ENCODE peak calls at places on chromosomes 12 and 14, in eight cellular contexts. P is pancreas; Y is NT2/D1; H is effector memory CD4-positive, alpha-beta T cell; R is breast epithelium; O is tibial artery; W is GM23338; N is PC-3. C is an unnamed sample.

GRCh38 chr14:50340045-50340444 is 27.9 kb downstream of the DMAC2L start:
- DNase-seq in N (no peak), H (no peak), R (no peak), W (no peak), Y (no peak), O (no peak), P (no peak), C (no peak)

GRCh38 chr14:92581966-92582566 is 68.5 kb downstream of the RIN3 start:
- DNase-seq in R (no peak), Y (no peak), N (no peak), P (no peak), H (no peak), W (no peak), O (no peak), C (no peak)

GRCh38 chr12:76460807-76461206 is 98.8 kb downstream of the OSBPL8 start:
- DNase-seq in O (no peak), H (no peak), R (no peak), Y (no peak), W (no peak), N (no peak), P (no peak), C (no peak)

GRCh38 chr12:32939801-32940200 is 43.2 kb upstream of the PKP2 start:
- DNase-seq in R (no peak), Y (no peak), O (no peak), N (no peak), H (no peak), W (no peak), P (no peak), C (no peak)

GRCh38 chr12:127393896-127394295 is 873.1 kb upstream of the TMEM132C start:
- DNase-seq in Y (no peak), H (no peak), R (no peak), W (no peak), P (no peak), N (peak; percentile 96), O (no peak), C (no peak)

GRCh38 chr14:62734831-62735230 is 310.4 kb downstream of the KCNH5 start:
- DNase-seq in W (no peak), R (no peak), N (no peak), P (no peak), H (no peak), O (no peak), Y (no peak), C (no peak)

GRCh38 chr14:102451064-102451352 is 58.6 kb downstream of the ANKRD9 start:
- DNase-seq in W (no peak), Y (no peak), H (no peak), N (no peak), O (no peak), R (no peak), P (no peak), C (no peak)

GRCh38 chr14:46058964-46059580 is 592.5 kb downstream of the RPL10L start:
- DNase-seq in P (no peak), O (no peak), R (no peak), N (no peak), H (no peak), W (no peak), Y (no peak), C (no peak)

GRCh38 chr12:108622425-108622824 is 11.3 kb downstream of the SELPLG start:
- DNase-seq in Y (no peak), H (no peak), R (no peak), P (no peak), N (no peak), W (peak; percentile 79), O (no peak), C (no peak)

GRCh38 chr12:102910792-102911191 is 6.3 kb downstream of the PAH start:
- DNase-seq in R (no peak), O (no peak), H (no peak), N (no peak), W (no peak), Y (no peak), P (no peak), C (no peak)

GRCh38 chr14:94157195-94157594 is 16.9 kb upstream of the PPP4R4 start:
- DNase-seq in O (no peak), R (no peak), P (no peak), W (no peak), Y (no peak), N (no peak), H (no peak), C (no peak)

GRCh38 chr14:51716610-51717009 is 64.9 kb downstream of the FRMD6 start:
- DNase-seq in O (no peak), R (no peak), P (no peak), Y (no peak), W (no peak), N (peak; percentile 71), H (no peak), C (no peak)

GRCh38 chr14:106790189-106791036 is 1264.0 kb downstream of the TMEM121 start:
- DNase-seq in N (peak; percentile 36), H (peak; percentile 53), P (peak; percentile 85), O (no peak), R (peak; percentile 22), Y (peak; percentile 13), W (peak; percentile 24), C (peak; percentile 64)

GRCh38 chr14:71468701-71469100 is 463.5 kb upstream of the RGS6 start:
- DNase-seq in N (no peak), H (no peak), R (no peak), W (no peak), Y (no peak), P (no peak), O (no peak), C (no peak)

GRCh38 chr12:2539938-2540337 is 254.8 kb upstream of the FKBP4 start:
- DNase-seq in P (no peak), O (no peak), Y (no peak), H (no peak), N (no peak), W (no peak), R (no peak), C (no peak)

DNA sequence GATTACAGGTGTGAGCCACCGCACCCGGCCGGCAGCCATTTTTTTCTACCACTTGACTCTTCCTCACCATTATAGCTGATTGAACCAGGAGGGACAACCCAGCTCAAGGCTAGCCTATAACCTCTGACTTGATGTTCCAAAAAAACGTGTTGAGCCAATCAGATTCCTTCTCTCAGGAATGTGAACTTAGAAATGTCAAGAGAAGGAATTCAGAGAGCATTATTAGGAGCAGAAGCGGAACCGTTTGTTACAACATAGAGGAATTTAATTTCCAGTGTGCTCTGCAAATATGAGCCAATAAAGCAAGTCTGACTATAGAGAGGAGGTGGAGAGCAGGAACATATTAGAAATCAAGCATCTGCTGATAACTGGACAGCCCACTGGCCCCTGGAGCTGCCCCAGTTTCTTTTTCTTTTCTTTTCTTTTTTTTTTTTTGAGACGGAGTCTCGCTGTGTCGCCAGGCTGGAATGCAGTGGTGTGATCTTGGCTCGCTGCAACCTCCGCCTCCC is 15.3 kb upstream of the PELI2 start:
- DNase-seq in Y (no peak), O (no peak), N (no peak), H (no peak), R (no peak), P (no peak), W (no peak), C (no peak)
- H3K4me1 ChIP-seq in Y (no peaks in the 10 kb centered on the region), O (no peaks in the 10 kb centered on the region), N (no peaks in the 10 kb centered on the region), H (no peaks in the 10 kb centered on the region), R (no peaks in the 10 kb centered on the region), P (peaks cover 4% of the 10 kb centered on the region), W (no peaks in the 10 kb centered on the region), C (peaks cover 7% of the 10 kb centered on the region)

GRCh38 chr14:91398707-91399106 is 18.9 kb downstream of the CCDC88C start:
- DNase-seq in P (no peak), Y (no peak), H (no peak), R (no peak), N (no peak), W (no peak), O (no peak), C (no peak)

GRCh38 chr14:91401751-91402150 is 15.9 kb downstream of the CCDC88C start:
- DNase-seq in H (no peak), N (no peak), R (no peak), W (no peak), P (no peak), Y (no peak), O (no peak), C (no peak)

GRCh38 chr14:91399868-91400640 is 17.6 kb downstream of the CCDC88C start:
- DNase-seq in Y (no peak), P (no peak), R (no peak), N (no peak), H (no peak), O (no peak), W (peak; percentile 60), C (peak; percentile 49)

GRCh38 chr14:91402278-91403068 is 15.1 kb downstream of the CCDC88C start:
- DNase-seq in N (no peak), Y (no peak), O (no peak), H (no peak), R (no peak), P (peak; percentile 58), W (no peak), C (no peak)

DNA sequence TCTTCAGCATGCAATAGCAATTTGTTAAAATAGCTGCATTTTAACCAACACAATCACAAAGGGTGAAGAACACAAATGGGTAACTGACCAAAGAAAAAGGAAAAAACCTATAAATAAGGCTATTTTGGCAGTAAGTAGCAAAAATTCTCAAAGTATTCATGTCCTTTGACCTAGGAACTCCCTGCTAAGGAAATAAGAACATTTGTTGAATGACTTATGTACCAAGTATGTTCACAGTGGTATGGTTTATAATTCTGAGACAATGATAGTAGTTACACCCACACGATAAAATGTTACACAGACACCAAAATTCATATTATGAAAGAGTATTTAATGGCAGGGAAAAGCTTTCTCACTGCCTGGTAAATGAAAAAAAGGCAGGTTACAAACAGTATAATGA is 16.9 kb downstream of the CCDC88C start:
- DNase-seq in P (no peak), H (no peak), R (no peak), O (no peak), N (peak; percentile 32), W (no peak), Y (no peak), C (no peak)
- H3K4me3 ChIP-seq in P (no peak overlapping the region), H (peak overlapping the region; percentile 76), R (no peak overlapping the region), O (no peak overlapping the region), N (no peak overlapping the region), W (no peak overlapping the region), Y (no peak overlapping the region), C (no peak overlapping the region)

DNA sequence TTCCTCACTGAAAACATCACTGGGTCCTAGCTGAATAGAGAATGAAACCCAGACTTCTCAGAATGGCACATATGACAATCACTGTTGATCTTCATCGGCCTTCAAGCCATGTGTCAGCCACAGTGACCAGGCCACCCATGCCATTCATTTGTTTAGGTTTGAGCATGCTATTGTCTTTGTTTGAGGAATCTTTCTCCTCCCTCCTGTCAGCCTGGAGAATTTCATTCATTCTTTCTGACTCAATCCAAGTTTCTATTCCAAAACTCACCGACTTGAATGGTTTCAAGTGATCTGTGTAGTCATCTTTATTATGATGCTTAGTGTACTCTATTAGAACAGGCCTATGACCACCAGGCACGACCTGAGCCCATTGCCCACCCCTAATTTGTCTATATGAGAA is 106.3 kb downstream of the ETNK1 start:
- DNase-seq in R (no peak), H (no peak), O (no peak), N (no peak), Y (no peak), P (no peak), W (no peak), C (no peak)
- H3K4me1 ChIP-seq in R (no peaks in the 10 kb centered on the region), H (no peaks in the 10 kb centered on the region), O (no peaks in the 10 kb centered on the region), N (no peaks in the 10 kb centered on the region), Y (no peaks in the 10 kb centered on the region), P (no peaks in the 10 kb centered on the region), W (no peaks in the 10 kb centered on the region), C (no peaks in the 10 kb centered on the region)

DNA sequence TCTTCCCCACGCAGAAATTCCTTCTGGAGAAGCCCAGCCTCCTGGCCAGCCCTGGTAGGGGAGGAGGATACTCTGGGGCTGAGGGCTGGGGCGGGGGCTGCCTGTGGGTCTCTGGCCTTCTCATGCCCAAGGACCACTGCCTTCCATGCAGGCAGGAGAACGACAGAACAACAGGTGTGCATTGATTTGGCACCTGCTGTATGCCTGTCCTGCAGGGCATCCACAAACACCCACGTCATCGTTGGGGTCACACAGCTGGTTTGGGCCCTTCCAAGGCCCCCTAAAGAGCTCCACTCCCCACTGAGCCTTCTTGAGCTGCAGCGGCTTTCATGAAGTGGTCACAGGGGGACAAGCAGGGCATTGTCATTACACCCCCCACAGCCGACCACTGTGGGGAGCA is 60.4 kb downstream of the PHETA1 start:
- DNase-seq in P (no peak), Y (no peak), O (no peak), N (no peak), W (no peak), H (no peak), R (no peak), C (no peak)
- H3K4me3 ChIP-seq in P (no peak overlapping the region), Y (no peak overlapping the region), O (no peak overlapping the region), N (no peak overlapping the region), W (no peak overlapping the region), H (no peak overlapping the region), R (no peak overlapping the region), C (no peak overlapping the region)

C was measured in upper lobe of left lung.